ENCODE peak calls at places on chromosomes 5 and 9, in six cellular contexts. Z, R, Y, W, G and U are unnamed samples.

GRCh38 chr5:77560677-77561263 is 68.7 kb upstream of the WDR41 start:
- DNase-seq in Z (no peak), R (peak), Y (peak), W (no peak), G (no peak), U (peak)

GRCh38 chr9:135507104-135508035 is 6.9 kb downstream of the MRPS2 start:
- DNase-seq in Z (no peak), R (no peak), Y (no peak), W (no peak), G (peak), U (no peak)

GRCh38 chr5:43561346-43561745 is 4.5 kb upstream of the PAIP1 start:
- DNase-seq in Z (no peak), R (no peak), Y (no peak), W (no peak), G (no peak), U (no peak)

GRCh38 chr9:135489188-135489918 is 9.8 kb downstream of the PPP1R26 start:
- DNase-seq in Z (no peak), R (no peak), Y (no peak), W (no peak), G (no peak), U (no peak)

GRCh38 chr9:32545884-32546283 is 6.2 kb upstream of the SMIM27 start:
- DNase-seq in Z (no peak), R (no peak), Y (no peak), W (no peak), G (no peak), U (no peak)

GRCh38 chr5:56302027-56302426 is 68.9 kb upstream of the ANKRD55 start:
- DNase-seq in Z (no peak), R (peak), Y (no peak), W (no peak), G (no peak), U (no peak)

GRCh38 chr5:96823900-96824351 is 16.2 kb upstream of the ERAP1 start:
- DNase-seq in Z (no peak), R (peak), Y (peak), W (no peak), G (no peak), U (peak)

GRCh38 chr5:120457839-120458507 is 6.1 kb upstream of the PRR16 start:
- DNase-seq in Z (peak), R (peak), Y (no peak), W (no peak), G (peak), U (peak)

GRCh38 chr9:125805057-125805456 is 57.9 kb downstream of the PBX3 start:
- DNase-seq in Z (no peak), R (peak), Y (no peak), W (no peak), G (no peak), U (no peak)

GRCh38 chr9:126206099-126206498 is 120.5 kb upstream of the MVB12B start:
- DNase-seq in Z (no peak), R (no peak), Y (no peak), W (no peak), G (no peak), U (no peak)

GRCh38 chr5:132426525-132427138 is 57.1 kb downstream of the SLC22A5 start:
- DNase-seq in Z (peak), R (peak), Y (peak), W (peak), G (peak), U (peak)

GRCh38 chr9:6230037-6230778 is 14.6 kb downstream of the IL33 start:
- DNase-seq in Z (no peak), R (peak), Y (no peak), W (no peak), G (no peak), U (no peak)

GRCh38 chr9:134224130-134224826 is 59.9 kb upstream of the RNU6ATAC start:
- DNase-seq in Z (no peak), R (no peak), Y (no peak), W (no peak), G (no peak), U (no peak)

GRCh38 chr9:6938447-6938846 is 180.7 kb downstream of the KDM4C start:
- DNase-seq in Z (no peak), R (peak), Y (no peak), W (no peak), G (no peak), U (no peak)

GRCh38 chr5:52786937-52787599 is 648 bp upstream of the ITGA1 start:
- DNase-seq in Z (peak), R (peak), Y (no peak), W (no peak), G (peak), U (peak)

GRCh38 chr9:6819112-6819511 is 61.3 kb downstream of the KDM4C start:
- DNase-seq in Z (no peak), R (no peak), Y (no peak), W (no peak), G (no peak), U (no peak)

GRCh38 chr5:125059255-125060050 is 313.0 kb upstream of the ZNF608 start:
- DNase-seq in Z (no peak), R (peak), Y (no peak), W (no peak), G (no peak), U (no peak)

GRCh38 chr5:127696688-127697087 is 6.5 kb upstream of the CCDC192 start:
- DNase-seq in Z (no peak), R (peak), Y (no peak), W (no peak), G (no peak), U (no peak)

GRCh38 chr5:50727149-50727496 is 60.7 kb downstream of the PARP8 start:
- DNase-seq in Z (no peak), R (no peak), Y (no peak), W (no peak), G (peak), U (no peak)

GRCh38 chr5:173302546-173303155 is 25.6 kb downstream of the STC2 start:
- DNase-seq in Z (no peak), R (peak), Y (peak), W (no peak), G (peak), U (no peak)

GRCh38 chr9:136538599-136539426 is 7.0 kb downstream of the NOTCH1 start:
- DNase-seq in Z (peak), R (no peak), Y (no peak), W (no peak), G (no peak), U (no peak)

GRCh38 chr5:179378441-179379271 is 33.4 kb upstream of the ADAMTS2 start:
- DNase-seq in Z (no peak), R (peak), Y (no peak), W (peak), G (no peak), U (no peak)

GRCh38 chr5:127492854-127493738 is 24.3 kb upstream of the PRRC1 start:
- DNase-seq in Z (no peak), R (peak), Y (peak), W (no peak), G (no peak), U (peak)

GRCh38 chr5:111389390-111390082 is 122.8 kb downstream of the STARD4 start:
- DNase-seq in Z (no peak), R (peak), Y (no peak), W (no peak), G (no peak), U (no peak)

DNA sequence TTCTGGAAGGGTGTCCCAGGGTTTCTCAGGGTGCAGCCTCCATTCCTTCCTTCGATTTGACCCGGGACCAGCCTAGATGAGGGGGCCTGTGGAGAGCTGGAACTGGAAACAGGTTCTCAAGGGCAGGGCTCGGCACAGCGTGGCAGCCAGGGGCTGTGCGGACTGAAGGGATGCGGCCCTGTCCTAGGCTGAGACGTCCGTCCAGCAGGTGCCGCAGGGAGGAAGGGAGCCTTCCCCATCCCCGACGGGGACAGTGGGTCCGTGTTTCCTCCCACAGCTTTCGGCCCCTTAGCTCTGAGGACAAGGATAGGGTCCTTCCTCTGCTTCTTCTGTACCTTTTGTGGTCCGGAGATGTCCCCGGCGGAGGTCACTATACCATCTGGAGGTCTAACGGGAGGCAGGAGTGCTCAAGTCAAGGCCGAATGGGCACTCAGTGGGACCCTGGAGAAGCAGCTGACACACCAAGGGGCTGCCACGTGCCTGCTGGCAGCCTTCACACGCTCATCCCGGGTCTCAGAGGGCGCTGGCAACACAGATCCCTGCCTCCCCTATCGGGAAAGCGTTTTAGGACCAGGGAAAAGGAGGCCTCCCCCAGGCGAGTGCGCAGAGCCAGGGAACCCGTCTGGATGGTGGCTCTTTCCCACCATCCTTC is 49.9 kb downstream of the USP20 start:
- DNase-seq in Z (peak), R (no peak), Y (no peak), W (peak), G (peak), U (peak)
- TF ChIP-seq POLR2A in Z (no peak), R (no peak), Y (no peak), W (no peak), G (no peak), U (no peak)

DNA sequence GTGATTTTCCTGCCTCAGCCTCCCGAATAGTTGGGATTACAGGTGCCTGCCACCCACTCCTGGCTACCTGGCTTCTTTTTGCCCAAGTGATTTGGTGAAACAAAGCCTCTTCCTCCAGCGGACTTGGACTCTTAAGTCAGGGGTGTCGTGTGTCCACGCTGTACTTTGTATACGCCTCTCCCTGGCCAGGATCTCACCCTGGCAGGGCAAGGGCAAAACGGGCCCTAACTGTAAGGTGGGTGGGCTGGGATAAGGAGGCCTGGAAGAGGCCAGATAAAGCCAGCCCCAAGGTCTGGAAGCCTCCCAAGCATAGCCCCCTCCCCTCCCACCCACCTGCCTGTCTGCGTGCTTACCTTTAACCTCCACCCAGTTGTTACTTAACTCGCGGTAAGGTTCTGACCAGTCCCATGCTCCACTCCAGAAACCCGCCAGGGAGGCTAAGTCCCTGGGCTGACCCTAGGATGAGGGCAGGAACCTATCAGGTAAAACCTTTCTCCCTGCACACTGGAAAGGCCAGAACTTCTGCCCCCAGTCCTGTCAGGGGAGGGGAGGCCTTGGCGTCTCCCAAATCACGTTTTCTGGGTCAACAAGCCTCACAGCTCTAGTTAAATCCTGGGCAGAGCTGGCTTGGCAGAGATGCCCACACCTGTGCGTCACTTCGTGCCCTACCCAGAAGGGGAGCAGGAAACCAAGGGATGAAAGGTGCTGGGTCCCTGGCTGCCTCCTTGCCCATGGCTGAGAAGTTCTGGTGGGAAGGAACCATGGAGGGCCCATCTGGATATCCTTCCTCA is 8.4 kb downstream of the CDK9 start:
- DNase-seq in Z (no peak), R (no peak), Y (no peak), W (no peak), G (peak), U (no peak)
- TF ChIP-seq POLR2A in Z (no peak), R (no peak), Y (no peak), W (no peak), G (no peak), U (no peak)

GRCh38 chr9:114321759-114322158 is 1.1 kb upstream of the ORM1 start:
- DNase-seq in Z (no peak), R (peak), Y (no peak), W (no peak), G (no peak), U (no peak)

GRCh38 chr9:114327749-114328148 is 1.9 kb upstream of the ORM2 start:
- DNase-seq in Z (no peak), R (no peak), Y (no peak), W (no peak), G (no peak), U (no peak)

GRCh38 chr9:114319147-114319546 is 3.8 kb upstream of the ORM1 start:
- DNase-seq in Z (peak), R (no peak), Y (no peak), W (peak), G (peak), U (no peak)

DNA sequence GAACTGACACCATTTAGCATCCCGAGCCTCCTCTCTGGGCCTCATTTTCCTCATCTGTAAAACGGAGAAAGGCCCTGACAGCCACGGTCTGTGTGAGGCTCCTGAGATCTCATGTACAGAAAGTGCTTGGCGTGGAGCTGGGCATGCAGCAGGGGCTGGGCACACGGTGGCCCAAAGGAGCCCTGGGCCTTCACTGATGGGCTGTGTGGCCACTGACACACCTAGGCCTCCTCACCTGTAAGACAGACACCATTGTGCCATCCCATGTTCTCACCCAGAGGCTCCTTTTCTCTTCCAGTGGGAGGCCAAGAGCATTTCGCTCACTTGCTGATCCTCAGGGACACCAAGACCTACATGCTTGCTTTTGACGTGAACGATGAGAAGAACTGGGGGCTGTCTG is 1.6 kb downstream of the ORM1 start:
- DNase-seq in Z (no peak), R (no peak), Y (no peak), W (no peak), G (no peak), U (no peak)
- TF ChIP-seq POLR2A in Z (no peak), R (no peak), Y (no peak), W (no peak), G (no peak), U (no peak)

DNA sequence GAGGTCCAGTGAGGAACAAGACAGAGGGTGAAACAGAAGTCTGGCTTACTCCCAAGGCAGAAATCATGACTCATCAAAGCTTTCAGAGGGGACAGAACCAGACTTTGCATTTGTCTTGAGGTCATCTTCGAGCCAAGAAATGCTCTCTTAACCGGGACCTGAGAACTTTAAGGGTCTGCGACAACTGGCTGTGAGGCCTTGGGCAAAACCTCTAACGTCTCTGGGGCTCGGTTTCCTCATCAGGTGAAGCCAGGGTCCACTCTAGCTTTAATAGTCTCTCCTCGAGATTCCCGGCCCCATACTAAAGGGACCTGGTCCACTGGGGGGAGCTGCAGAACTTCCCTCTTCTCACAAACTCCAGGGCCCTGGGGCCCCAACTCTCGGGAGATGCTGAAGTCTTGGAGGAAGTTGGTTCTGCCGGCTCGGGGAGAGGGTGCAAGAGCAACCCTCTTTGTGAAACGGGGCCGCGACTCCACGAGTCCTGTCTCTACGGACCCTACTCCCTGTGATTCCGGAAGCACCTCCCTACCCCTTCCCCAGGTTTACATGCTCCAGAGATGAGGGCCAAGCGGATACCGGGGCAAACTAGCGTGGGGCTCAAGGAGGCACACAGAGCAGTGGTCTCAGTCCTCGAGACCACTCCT is 2.6 kb downstream of the GLIS3 start:
- DNase-seq in Z (peak), R (peak), Y (peak), W (peak), G (peak), U (peak)
- TF ChIP-seq POLR2A in Z (peak), R (no peak), Y (no peak), W (no peak), G (no peak), U (no peak)